ENCODE peak calls at places on chromosomes 1 and 21, in six cellular contexts. B is GM12891, X is H1, Z is GM12878, J is HepG2, U is K562. H is an unnamed sample.

GRCh38 chr1:185530215-185530614 is 204.0 kb upstream of the HMCN1 start:
- DNase-seq in B (no peak), X (no peak), Z (no peak), J (no peak), U (no peak), H (no peak)

GRCh38 chr1:167438171-167439138 is 79.9 kb downstream of the CD247 start:
- DNase-seq in B (no peak), X (peak; percentile 40), Z (no peak), J (no peak), U (no peak), H (no peak)

GRCh38 chr1:69982992-69983391 is 222.4 kb downstream of the LRRC40 start:
- DNase-seq in B (no peak), X (no peak), Z (no peak), J (no peak), U (no peak), H (no peak)

GRCh38 chr1:37858931-37859506 is 373 bp downstream of the MTF1 start:
- DNase-seq in B (no peak), X (no peak), Z (no peak), J (no peak), U (no peak), H (no peak)

GRCh38 chr21:33931799-33932390 is 16.3 kb upstream of the ATP5PO start:
- DNase-seq in B (no peak), X (no peak), Z (no peak), J (no peak), U (no peak), H (no peak)

GRCh38 chr1:183278736-183279591 is 92.9 kb downstream of the LAMC2 start:
- DNase-seq in B (no peak), X (no peak), Z (no peak), J (no peak), U (no peak), H (no peak)

GRCh38 chr1:13627128-13627527 is 43.5 kb downstream of the PDPN start:
- DNase-seq in B (no peak), X (no peak), Z (no peak), J (no peak), U (no peak), H (no peak)

GRCh38 chr1:35049116-35049515 is 17.4 kb upstream of the ZMYM6 start:
- DNase-seq in B (no peak), X (peak; percentile 50), Z (no peak), J (no peak), U (no peak), H (no peak)

GRCh38 chr21:33330726-33331125 is 6.0 kb downstream of the IFNAR1 start:
- DNase-seq in B (no peak), X (no peak), Z (no peak), J (no peak), U (no peak), H (no peak)

GRCh38 chr1:174743654-174744561 is 255.8 kb upstream of the CACYBP start:
- DNase-seq in B (no peak), X (no peak), Z (no peak), J (peak; percentile 35), U (peak; percentile 42), H (no peak)

GRCh38 chr1:208895820-208896219 is 651.6 kb upstream of the PLXNA2 start:
- DNase-seq in B (no peak), X (no peak), Z (no peak), J (no peak), U (no peak), H (no peak)

GRCh38 chr1:112626193-112626592 is 6.6 kb downstream of the CAPZA1 start:
- DNase-seq in B (no peak), X (no peak), Z (no peak), J (no peak), U (no peak), H (no peak)

GRCh38 chr1:48916121-48917069 is 139.7 kb upstream of the BEND5 start:
- DNase-seq in B (no peak), X (peak; percentile 54), Z (no peak), J (peak; percentile 29), U (peak; percentile 41), H (no peak)

GRCh38 chr1:94304553-94304952 is 67.2 kb upstream of the ARHGAP29 start:
- DNase-seq in B (no peak), X (no peak), Z (no peak), J (no peak), U (no peak), H (no peak)

GRCh38 chr1:41535236-41535720 is 50.8 kb upstream of the EDN2 start:
- DNase-seq in B (no peak), X (no peak), Z (no peak), J (no peak), U (no peak), H (no peak)

GRCh38 chr21:45473496-45474322 is 68.5 kb downstream of the SLC19A1 start:
- DNase-seq in B (no peak), X (no peak), Z (no peak), J (no peak), U (no peak), H (no peak)

GRCh38 chr1:232891116-232891515 is 59.3 kb upstream of the NTPCR start:
- DNase-seq in B (no peak), X (no peak), Z (no peak), J (no peak), U (no peak), H (no peak)

GRCh38 chr21:37914211-37914900 is 1.9 kb downstream of the KCNJ6 start:
- DNase-seq in B (no peak), X (peak; percentile 91), Z (no peak), J (no peak), U (peak; percentile 26), H (no peak)

GRCh38 chr1:94606471-94606870 is 64.9 kb upstream of the F3 start:
- DNase-seq in B (no peak), X (no peak), Z (no peak), J (no peak), U (no peak), H (no peak)

GRCh38 chr21:45326834-45327457 is 39.3 kb upstream of the POFUT2 start:
- DNase-seq in B (no peak), X (no peak), Z (no peak), J (no peak), U (no peak), H (no peak)

GRCh38 chr1:64155285-64155684 is 48.1 kb upstream of the UBE2U start:
- DNase-seq in B (no peak), X (no peak), Z (no peak), J (no peak), U (no peak), H (no peak)

GRCh38 chr1:12040457-12041051 is 21.3 kb downstream of the MIIP start:
- DNase-seq in B (no peak), X (no peak), Z (peak; percentile 79), J (no peak), U (peak; percentile 37), H (no peak)

GRCh38 chr1:207366022-207366421 is 44.5 kb downstream of the CD55 start:
- DNase-seq in B (no peak), X (no peak), Z (no peak), J (no peak), U (no peak), H (no peak)

GRCh38 chr1:228081578-228082259 is 789 bp upstream of the ARF1 start:
- DNase-seq in B (no peak), X (peak; percentile 61), Z (no peak), J (no peak), U (peak; percentile 87), H (peak; percentile 44)

GRCh38 chr1:30101477-30102227 is 621.7 kb downstream of the MATN1 start:
- DNase-seq in B (no peak), X (peak; percentile 81), Z (no peak), J (no peak), U (peak; percentile 69), H (no peak)

GRCh38 chr21:45409466-45410150 is 4.6 kb downstream of the COL18A1 start:
- DNase-seq in B (no peak), X (no peak), Z (no peak), J (peak; percentile 80), U (no peak), H (no peak)

DNA sequence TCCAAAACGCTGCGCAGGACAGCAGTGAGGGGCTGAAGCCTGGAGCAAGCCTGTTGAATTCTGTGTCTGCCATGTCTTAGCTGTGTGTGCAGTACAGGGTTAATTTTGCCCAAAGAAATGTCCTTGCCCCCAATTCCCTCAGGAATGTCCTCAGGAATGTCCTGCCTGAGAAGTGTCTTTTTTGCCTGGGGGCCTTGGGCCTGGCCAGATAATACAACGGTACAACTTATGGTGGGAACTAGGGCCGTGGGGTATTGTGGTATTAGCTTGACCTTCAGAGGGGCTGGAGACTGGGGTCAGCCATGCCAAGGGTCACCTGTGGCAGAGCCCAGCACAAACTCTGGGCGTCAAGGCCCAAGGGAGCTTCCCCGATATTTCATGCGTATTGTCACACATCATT is 107.7 kb downstream of the AJAP1 start:
- DNase-seq in B (no peak), X (no peak), Z (no peak), J (no peak), U (no peak), H (no peak)
- TF ChIP-seq TAF1 in B (no peak), X (no peak), Z (no peak), J (no peak), U (no peak), H (no peak)

DNA sequence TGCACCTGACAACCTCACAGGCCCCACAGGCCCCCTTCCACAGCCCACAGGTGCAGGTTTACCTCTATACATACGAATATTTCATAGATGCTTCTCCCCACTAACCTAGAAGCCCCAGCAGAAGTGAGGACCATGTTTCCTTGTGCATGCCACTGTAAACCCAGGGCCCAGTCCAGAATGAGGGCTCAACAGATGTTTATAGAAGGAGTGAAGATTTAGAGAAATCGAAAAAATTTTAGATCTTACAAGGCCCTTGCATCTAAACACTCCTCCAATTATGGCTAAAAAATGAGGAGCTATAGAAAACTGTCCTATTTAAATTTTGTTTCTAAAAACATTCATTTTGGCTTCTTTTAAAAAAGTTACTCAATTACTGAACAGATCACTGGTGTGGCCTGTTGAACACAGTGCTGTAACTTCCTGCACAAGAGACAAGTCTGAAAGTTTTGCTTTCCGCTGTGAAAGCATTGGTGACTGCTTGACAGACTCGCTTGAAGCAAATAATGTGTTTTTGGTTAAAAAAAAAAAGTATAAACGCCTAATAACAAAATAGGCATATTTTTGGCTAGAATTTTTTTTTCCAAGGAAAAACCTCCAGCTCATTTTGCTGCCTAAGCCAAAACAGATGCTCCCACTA is 1.2 kb downstream of the ABCB10 start:
- DNase-seq in B (peak; percentile 37), X (no peak), Z (no peak), J (peak; percentile 15), U (no peak), H (no peak)
- TF ChIP-seq POLR2AphosphoS5 in B (no peak), X (no peak), Z (no peak), J (no peak), U (no peak), H (no peak)

DNA sequence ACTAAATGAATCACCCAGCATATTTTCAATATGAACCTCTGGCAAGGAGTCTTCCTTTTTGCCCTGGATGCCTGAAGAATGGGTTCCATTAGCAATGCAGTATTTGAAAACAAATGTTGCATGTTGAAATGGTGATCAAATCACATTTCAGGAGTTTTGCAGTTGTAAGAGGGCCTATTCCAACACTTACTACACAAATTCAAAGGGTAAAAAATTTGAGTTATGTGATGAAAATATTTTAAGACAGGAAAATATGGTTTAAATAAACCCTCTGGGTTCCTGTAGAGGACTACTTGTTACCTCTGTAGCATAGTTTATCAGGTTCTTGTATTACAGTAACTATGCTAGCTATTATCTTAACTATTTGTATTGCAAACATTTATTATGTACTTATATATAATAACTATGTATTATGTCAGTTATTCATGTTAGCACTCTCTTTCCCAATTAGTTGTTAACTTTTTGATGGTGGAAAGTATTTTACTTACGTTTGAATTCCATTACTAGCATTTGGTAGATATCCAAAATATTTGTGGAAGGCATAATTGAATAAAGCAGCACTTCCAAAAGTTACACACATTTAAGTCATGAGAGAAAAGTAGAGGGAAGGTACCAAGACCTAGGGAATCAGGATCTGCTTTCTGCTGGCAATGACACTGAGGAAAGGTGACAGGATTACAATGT is 312.9 kb downstream of the GRIK1 start:
- DNase-seq in B (no peak), X (no peak), Z (no peak), J (no peak), U (no peak), H (no peak)
- TF ChIP-seq POLR2A in B (no peak), X (no peak), Z (no peak), J (no peak), U (no peak), H (no peak)

GRCh38 chr1:235843458-235843857 is 23.2 kb downstream of the LYST start:
- DNase-seq in B (no peak), X (no peak), Z (no peak), J (peak; percentile 44), U (no peak), H (no peak)
- TF ChIP-seq TAF1 in B (no peak), X (no peak), Z (no peak), J (no peak), U (no peak), H (no peak)